ENCODE peak calls at places on chromosomes 7 and 10, in five cellular contexts. I is osteocyte; T is NCI-H526; J is activated CD8-positive, alpha-beta memory T cell treated with anti-CD3 and anti-CD28 coated beads, Interleukin-2, amount 50 U/mL, for 48 hours; R is NCI-H748 treated with DMSO at 0.1 percent for 48 hours. X is an unnamed sample.

GRCh38 chr7:99380823-99381663 is 6.5 kb downstream of the ARPC1B start:
- DNase-seq in I (no peak), T (no peak), J (peak), R (no peak), X (peak)

GRCh38 chr7:13639416-13639815 is 350.1 kb downstream of the ETV1 start:
- DNase-seq in I (no peak), T (no peak), J (no peak), R (peak), X (no peak)

GRCh38 chr7:6272481-6273323 is at the start of gene CYTH3:
- DNase-seq in I (peak), T (peak), J (peak), R (peak), X (peak)

GRCh38 chr7:4244041-4244440 is 438.1 kb upstream of the FOXK1 start:
- DNase-seq in I (no peak), T (no peak), J (no peak), R (no peak), X (no peak)

GRCh38 chr10:132685121-132685891 is 100.6 kb downstream of the NKX6-2 start:
- DNase-seq in I (peak), T (peak), J (no peak), R (peak), X (peak)

GRCh38 chr7:116710764-116711452 is 38.9 kb downstream of the MET start:
- DNase-seq in I (no peak), T (peak), J (no peak), R (peak), X (no peak)

GRCh38 chr10:119595134-119595714 is 1.5 kb downstream of the TIAL1 start:
- DNase-seq in I (no peak), T (no peak), J (no peak), R (no peak), X (no peak)

GRCh38 chr7:18239212-18239611 is 211.6 kb upstream of the PRPS1L1 start:
- DNase-seq in I (no peak), T (no peak), J (no peak), R (no peak), X (no peak)

GRCh38 chr7:66751945-66752344 is 11.4 kb downstream of the RABGEF1 start:
- DNase-seq in I (no peak), T (no peak), J (no peak), R (no peak), X (no peak)

GRCh38 chr10:43880160-43880559 is 231.5 kb upstream of the ZNF32 start:
- DNase-seq in I (no peak), T (no peak), J (no peak), R (no peak), X (no peak)

GRCh38 chr10:17984056-17984455 is 32.3 kb downstream of the SLC39A12 start:
- DNase-seq in I (no peak), T (no peak), J (no peak), R (no peak), X (no peak)

GRCh38 chr10:77513783-77514331 is 123.8 kb downstream of the KCNMA1 start:
- DNase-seq in I (no peak), T (peak), J (no peak), R (no peak), X (no peak)

GRCh38 chr10:104045151-104046089 is 40.3 kb downstream of the COL17A1 start:
- DNase-seq in I (peak), T (peak), J (no peak), R (no peak), X (no peak)

GRCh38 chr7:56007167-56007652 is 42.8 kb downstream of the NIPSNAP2 start:
- DNase-seq in I (no peak), T (peak), J (no peak), R (no peak), X (no peak)

GRCh38 chr7:114900127-114900526 is 21.8 kb upstream of the MDFIC start:
- DNase-seq in I (no peak), T (no peak), J (no peak), R (no peak), X (no peak)

GRCh38 chr7:101869026-101869900 is 51.8 kb downstream of the CUX1 start:
- DNase-seq in I (no peak), T (no peak), J (no peak), R (no peak), X (no peak)

GRCh38 chr10:112429654-112430230 is 17.0 kb downstream of the ZDHHC6 start:
- DNase-seq in I (no peak), T (no peak), J (no peak), R (no peak), X (no peak)

GRCh38 chr10:23643396-23643795 is 204.5 kb downstream of the OTUD1 start:
- DNase-seq in I (no peak), T (no peak), J (no peak), R (no peak), X (no peak)

X was measured in Jurkat, Clone E6-1.